ENCODE peak calls at places on chromosomes 5 and 9, in five cellular contexts. One of them, this sample, is unnamed.

GRCh38 chr9:95494416-95495371 is 22.1 kb downstream of the PTCH1 start:
- DNase-seq in GM12865: peak; percentile 87
- DNase-seq in sciatic nerve: peak; percentile 76
- DNase-seq in stimulated activated CD4-positive, alpha-beta T cell treated with anti-CD3 and anti-CD28 coated beads, Interleukin-1b, Interleukin-23, amount 100 ng/mL, for 24 hours: peak; percentile 74
- DNase-seq in neural crest cell: no peak
- DNase-seq in this sample: peak; percentile 72

GRCh38 chr5:142600611-142601360 is 85.1 kb downstream of the FGF1 start:
- DNase-seq in sciatic nerve: peak; percentile 75
- DNase-seq in stimulated activated CD4-positive, alpha-beta T cell treated with anti-CD3 and anti-CD28 coated beads, Interleukin-1b, Interleukin-23, amount 100 ng/mL, for 24 hours: no peak
- DNase-seq in GM12865: no peak
- DNase-seq in neural crest cell: no peak
- DNase-seq in this sample: no peak

GRCh38 chr5:154761062-154761740 is 6.0 kb downstream of the LARP1 start:
- DNase-seq in stimulated activated CD4-positive, alpha-beta T cell treated with anti-CD3 and anti-CD28 coated beads, Interleukin-1b, Interleukin-23, amount 100 ng/mL, for 24 hours: no peak
- DNase-seq in GM12865: peak; percentile 50
- DNase-seq in neural crest cell: no peak
- DNase-seq in sciatic nerve: no peak
- DNase-seq in this sample: no peak

GRCh38 chr5:40121236-40121635 is 558.5 kb upstream of the PTGER4 start:
- DNase-seq in sciatic nerve: no peak
- DNase-seq in neural crest cell: no peak
- DNase-seq in GM12865: no peak
- DNase-seq in stimulated activated CD4-positive, alpha-beta T cell treated with anti-CD3 and anti-CD28 coated beads, Interleukin-1b, Interleukin-23, amount 100 ng/mL, for 24 hours: no peak
- DNase-seq in this sample: no peak

GRCh38 chr5:128637031-128637430 is 99.0 kb upstream of the FBN2 start:
- DNase-seq in neural crest cell: no peak
- DNase-seq in stimulated activated CD4-positive, alpha-beta T cell treated with anti-CD3 and anti-CD28 coated beads, Interleukin-1b, Interleukin-23, amount 100 ng/mL, for 24 hours: no peak
- DNase-seq in sciatic nerve: no peak
- DNase-seq in GM12865: no peak
- DNase-seq in this sample: no peak

GRCh38 chr9:38127271-38127839 is 58.3 kb upstream of the SHB start:
- DNase-seq in GM12865: no peak
- DNase-seq in neural crest cell: no peak
- DNase-seq in sciatic nerve: no peak
- DNase-seq in stimulated activated CD4-positive, alpha-beta T cell treated with anti-CD3 and anti-CD28 coated beads, Interleukin-1b, Interleukin-23, amount 100 ng/mL, for 24 hours: no peak
- DNase-seq in this sample: no peak

GRCh38 chr5:107930092-107930491 is 259.4 kb upstream of the EFNA5 start:
- DNase-seq in stimulated activated CD4-positive, alpha-beta T cell treated with anti-CD3 and anti-CD28 coated beads, Interleukin-1b, Interleukin-23, amount 100 ng/mL, for 24 hours: no peak
- DNase-seq in neural crest cell: no peak
- DNase-seq in sciatic nerve: no peak
- DNase-seq in GM12865: no peak
- DNase-seq in this sample: no peak

GRCh38 chr9:20981486-20981885 is 50.0 kb downstream of the HACD4 start:
- DNase-seq in sciatic nerve: no peak
- DNase-seq in GM12865: no peak
- DNase-seq in neural crest cell: no peak
- DNase-seq in stimulated activated CD4-positive, alpha-beta T cell treated with anti-CD3 and anti-CD28 coated beads, Interleukin-1b, Interleukin-23, amount 100 ng/mL, for 24 hours: no peak
- DNase-seq in this sample: no peak

GRCh38 chr9:98191615-98192502 is 578 bp downstream of the CORO2A start:
- DNase-seq in stimulated activated CD4-positive, alpha-beta T cell treated with anti-CD3 and anti-CD28 coated beads, Interleukin-1b, Interleukin-23, amount 100 ng/mL, for 24 hours: no peak
- DNase-seq in GM12865: no peak
- DNase-seq in neural crest cell: no peak
- DNase-seq in sciatic nerve: peak; percentile 65
- DNase-seq in this sample: peak; percentile 2

GRCh38 chr5:137402436-137403187 is 96.5 kb downstream of the SPOCK1 start:
- DNase-seq in neural crest cell: no peak
- DNase-seq in sciatic nerve: no peak
- DNase-seq in GM12865: no peak
- DNase-seq in stimulated activated CD4-positive, alpha-beta T cell treated with anti-CD3 and anti-CD28 coated beads, Interleukin-1b, Interleukin-23, amount 100 ng/mL, for 24 hours: no peak
- DNase-seq in this sample: no peak